ENCODE peak calls at places on chromosomes 7 and 10, in ten cellular contexts. Y, W, G, M, L, S, D, R, Z and F are unnamed samples.

GRCh38 chr7:70193514-70193913 is 595.2 kb downstream of the AUTS2 start:
- DNase-seq in M (no peak), Z (no peak), S (peak), D (no peak), G (no peak), W (peak), Y (no peak), R (no peak), L (no peak), F (peak)

GRCh38 chr7:30682131-30683083 is at the start of gene CRHR2:
- DNase-seq in R (peak), Z (no peak), W (no peak), M (no peak), L (no peak), Y (peak), G (no peak), D (no peak), S (no peak), F (no peak)

GRCh38 chr7:41699532-41699931 is 3.4 kb downstream of the INHBA start:
- DNase-seq in Z (no peak), D (no peak), S (peak), G (no peak), Y (no peak), R (no peak), L (no peak), M (no peak), W (no peak), F (no peak)

GRCh38 chr10:52334595-52334994 is 20.5 kb downstream of the DKK1 start:
- DNase-seq in L (no peak), M (no peak), G (peak), S (peak), Z (no peak), Y (peak), D (no peak), R (no peak), W (no peak), F (no peak)

GRCh38 chr7:55966851-55967250 is 2.5 kb downstream of the NIPSNAP2 start:
- DNase-seq in G (no peak), M (no peak), W (no peak), S (no peak), R (no peak), Z (no peak), D (no peak), L (no peak), Y (no peak), F (no peak)

GRCh38 chr7:94656925-94657731 is 1.2 kb upstream of the SGCE start:
- DNase-seq in D (no peak), G (no peak), M (peak), Y (no peak), Z (no peak), W (peak), L (peak), R (no peak), S (peak), F (no peak)

GRCh38 chr10:57627642-57628178 is 640.0 kb downstream of the IPMK start:
- DNase-seq in M (no peak), Y (no peak), Z (no peak), R (no peak), D (no peak), W (no peak), S (no peak), L (no peak), G (no peak), F (no peak)

GRCh38 chr7:129875745-129876411 is 76.9 kb downstream of the UBE2H start:
- DNase-seq in R (no peak), W (no peak), D (no peak), Z (no peak), G (no peak), L (no peak), M (no peak), S (peak), Y (peak), F (no peak)

GRCh38 chr10:13395540-13395939 is 47.4 kb upstream of the SEPHS1 start:
- DNase-seq in L (no peak), D (no peak), G (no peak), R (no peak), W (no peak), S (no peak), Z (no peak), Y (no peak), M (no peak), F (no peak)

GRCh38 chr10:75294031-75294437 is 58.3 kb upstream of the COMTD1 start:
- DNase-seq in M (no peak), S (no peak), L (no peak), W (no peak), Y (no peak), R (no peak), Z (no peak), D (no peak), G (no peak), F (no peak)

GRCh38 chr10:75295901-75296441 is 60.2 kb upstream of the COMTD1 start:
- DNase-seq in L (peak), Z (no peak), M (no peak), R (no peak), W (no peak), S (peak), D (no peak), Y (no peak), G (no peak), F (no peak)

GRCh38 chr10:75293456-75293840 is 57.7 kb upstream of the COMTD1 start:
- DNase-seq in W (no peak), S (peak), L (no peak), R (no peak), Z (no peak), M (no peak), Y (no peak), D (no peak), G (no peak), F (no peak)

GRCh38 chr10:75294518-75294865 is 58.7 kb upstream of the COMTD1 start:
- DNase-seq in Y (no peak), S (no peak), D (no peak), Z (no peak), W (no peak), L (peak), M (no peak), R (no peak), G (no peak), F (no peak)

GRCh38 chr10:75294866-75295692 is 59.3 kb upstream of the COMTD1 start:
- DNase-seq in D (no peak), R (peak), S (peak), M (peak), Z (peak), G (peak), L (peak), W (peak), Y (peak), F (peak)
- TF ChIP-seq POLR2A in D (peak), R (no peak), S (no peak), M (no peak), Z (peak), G (no peak), L (peak), W (no peak), Y (no peak), F (no peak)

GRCh38 chr10:97752956-97753355 is 16.0 kb downstream of the ZFYVE27 start:
- DNase-seq in S (no peak), Z (no peak), W (no peak), L (no peak), D (no peak), G (no peak), M (no peak), R (no peak), Y (no peak), F (no peak)
- TF ChIP-seq POLR2A in S (no peak), Z (no peak), W (no peak), L (no peak), D (no peak), G (no peak), M (no peak), R (no peak), Y (no peak), F (no peak)

DNA sequence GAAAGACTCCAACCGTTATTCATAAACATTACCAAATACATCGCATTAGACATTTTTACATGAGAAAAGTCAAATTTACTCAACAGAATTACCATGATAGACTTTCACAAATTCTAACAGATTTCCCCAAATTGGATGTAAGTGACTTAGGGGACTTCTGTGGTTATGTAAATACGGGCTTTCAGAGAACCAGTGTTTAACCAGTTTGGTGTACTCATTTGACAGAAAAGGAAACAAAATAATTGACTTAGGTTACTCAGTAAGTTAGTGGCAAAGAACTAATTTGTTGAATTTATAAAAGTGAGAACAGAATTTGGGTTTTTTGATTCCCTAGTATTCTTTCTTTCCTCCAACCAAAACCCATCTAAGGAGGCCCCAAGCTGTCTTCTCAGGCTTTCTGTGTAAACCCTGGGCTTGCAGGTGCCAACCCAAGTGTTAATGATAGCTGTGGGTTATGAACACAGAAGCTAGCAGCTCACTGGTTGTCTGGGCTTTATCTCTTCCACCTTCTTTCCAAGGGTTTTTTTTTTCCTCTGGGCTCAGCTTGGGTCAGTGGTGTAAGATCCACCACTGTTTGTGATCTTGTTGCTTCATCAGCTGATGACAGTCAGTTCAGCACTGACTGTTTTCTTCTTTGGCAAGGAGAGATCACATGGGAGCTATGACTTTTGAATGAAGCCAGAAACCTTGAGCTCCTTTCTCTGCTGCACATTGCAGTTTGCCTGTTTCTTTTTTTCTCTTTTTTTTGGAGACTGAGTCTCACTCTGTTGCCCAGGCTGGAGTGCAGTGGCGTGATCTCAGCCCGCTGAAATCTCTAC is 4.5 kb downstream of the GTPBP4 start:
- DNase-seq in Z (no peak), Y (no peak), L (peak), M (no peak), D (no peak), R (no peak), W (no peak), G (no peak), S (no peak), F (no peak)
- TF ChIP-seq POLR2A in Z (no peak), Y (no peak), L (peak), M (no peak), D (no peak), R (no peak), W (no peak), G (no peak), S (no peak), F (no peak)

GRCh38 chr10:29437871-29438270 is 149.0 kb downstream of the LYZL1 start:
- DNase-seq in S (no peak), G (no peak), R (no peak), W (no peak), D (no peak), Y (no peak), Z (no peak), L (no peak), M (no peak), F (no peak)
- TF ChIP-seq POLR2A in S (no peak), G (no peak), R (no peak), W (no peak), D (no peak), Y (no peak), Z (no peak), L (no peak), M (no peak), F (no peak)